ENCODE peak calls at places on chromosome 1, in five cellular contexts. N, T, L, Y and H are unnamed samples.

GRCh38 chr1:177915641-177916040 is 54.2 kb downstream of the SEC16B start:
- DNase-seq in N (no peak), T (no peak), L (no peak), Y (no peak), H (no peak)

GRCh38 chr1:47940779-47941178 is 56.4 kb downstream of the TRABD2B start:
- DNase-seq in N (no peak), T (no peak), L (no peak), Y (no peak), H (no peak)

GRCh38 chr1:180217021-180217420 is 13.0 kb upstream of the LHX4 start:
- DNase-seq in N (no peak), T (no peak), L (no peak), Y (no peak), H (no peak)

GRCh38 chr1:215631489-215631888 is 64.4 kb downstream of the KCTD3 start:
- DNase-seq in N (no peak), T (no peak), L (no peak), Y (no peak), H (no peak)

GRCh38 chr1:186888367-186888766 is 59.6 kb downstream of the PLA2G4A start:
- DNase-seq in N (no peak), T (no peak), L (no peak), Y (no peak), H (no peak)

GRCh38 chr1:234544094-234544579 is 65.2 kb upstream of the TARBP1 start:
- DNase-seq in N (peak; percentile 86), T (peak; percentile 92), L (no peak), Y (peak; percentile 78), H (no peak)

GRCh38 chr1:53498555-53499142 is 39.5 kb downstream of the DMRTB1 start:
- DNase-seq in N (no peak), T (no peak), L (no peak), Y (no peak), H (no peak)

GRCh38 chr1:214957330-214958137 is 125.0 kb upstream of the KCNK2 start:
- DNase-seq in N (no peak), T (no peak), L (no peak), Y (no peak), H (no peak)

GRCh38 chr1:110150330-110151174 is at the start of gene SLC6A17:
- DNase-seq in N (peak; percentile 82), T (no peak), L (no peak), Y (no peak), H (peak; percentile 65)

GRCh38 chr1:212007896-212008295 is 27.5 kb downstream of the INTS7 start:
- DNase-seq in N (no peak), T (no peak), L (no peak), Y (no peak), H (no peak)

DNA sequence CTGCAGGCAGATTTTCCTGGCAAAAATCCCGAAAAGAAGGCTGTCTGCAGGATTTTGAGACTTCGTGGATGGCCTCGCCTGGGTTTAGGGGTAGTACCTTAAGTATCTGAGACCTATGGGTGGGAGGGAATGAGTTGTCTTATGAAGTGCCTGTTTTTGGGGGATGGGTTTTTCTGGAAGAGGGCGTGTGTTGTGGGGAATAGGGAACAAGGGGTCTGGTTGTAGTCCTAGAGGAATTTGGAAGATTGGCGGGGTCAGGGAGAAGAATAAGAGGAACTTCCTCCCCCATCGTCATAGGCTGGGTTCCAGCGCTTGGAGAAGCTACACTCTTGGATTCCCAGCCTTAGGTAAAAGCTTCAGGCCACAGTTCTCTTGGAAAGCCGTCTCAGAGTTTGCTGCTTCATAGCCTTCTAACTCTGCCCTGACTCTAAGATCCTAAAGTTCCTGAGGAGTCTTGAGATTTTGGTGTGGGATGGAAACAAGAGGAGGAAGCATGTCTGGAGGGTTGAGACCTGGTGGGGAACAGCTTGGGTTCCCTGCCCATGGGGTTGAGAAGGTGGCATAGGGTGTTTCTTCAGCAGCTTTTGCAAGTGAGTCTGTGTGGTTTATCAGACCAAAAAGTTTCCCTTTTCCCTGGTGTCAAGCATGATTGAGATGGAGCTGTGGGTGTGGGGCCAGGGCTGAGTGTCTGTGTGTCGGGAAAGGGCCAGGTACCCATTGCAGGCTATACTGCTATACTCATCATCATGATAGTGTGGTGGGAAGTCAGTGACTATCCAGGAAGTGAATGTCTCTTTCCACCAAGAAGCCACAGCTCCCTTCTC is 1.8 kb downstream of the VANGL2 start:
- DNase-seq in N (no peak), T (no peak), L (no peak), Y (no peak), H (no peak)
- H3K4me3 ChIP-seq in N (peak overlapping the region; percentile 97), T (no peak overlapping the region), L (no peak overlapping the region), Y (no peak overlapping the region), H (no peak overlapping the region)

GRCh38 chr1:64047549-64047969 is 155.9 kb upstream of the UBE2U start:
- DNase-seq in N (peak; percentile 34), T (no peak), L (no peak), Y (no peak), H (no peak)
- TF ChIP-seq ZBTB33 in N (no peak), T (no peak), L (no peak), Y (no peak), H (no peak)

DNA sequence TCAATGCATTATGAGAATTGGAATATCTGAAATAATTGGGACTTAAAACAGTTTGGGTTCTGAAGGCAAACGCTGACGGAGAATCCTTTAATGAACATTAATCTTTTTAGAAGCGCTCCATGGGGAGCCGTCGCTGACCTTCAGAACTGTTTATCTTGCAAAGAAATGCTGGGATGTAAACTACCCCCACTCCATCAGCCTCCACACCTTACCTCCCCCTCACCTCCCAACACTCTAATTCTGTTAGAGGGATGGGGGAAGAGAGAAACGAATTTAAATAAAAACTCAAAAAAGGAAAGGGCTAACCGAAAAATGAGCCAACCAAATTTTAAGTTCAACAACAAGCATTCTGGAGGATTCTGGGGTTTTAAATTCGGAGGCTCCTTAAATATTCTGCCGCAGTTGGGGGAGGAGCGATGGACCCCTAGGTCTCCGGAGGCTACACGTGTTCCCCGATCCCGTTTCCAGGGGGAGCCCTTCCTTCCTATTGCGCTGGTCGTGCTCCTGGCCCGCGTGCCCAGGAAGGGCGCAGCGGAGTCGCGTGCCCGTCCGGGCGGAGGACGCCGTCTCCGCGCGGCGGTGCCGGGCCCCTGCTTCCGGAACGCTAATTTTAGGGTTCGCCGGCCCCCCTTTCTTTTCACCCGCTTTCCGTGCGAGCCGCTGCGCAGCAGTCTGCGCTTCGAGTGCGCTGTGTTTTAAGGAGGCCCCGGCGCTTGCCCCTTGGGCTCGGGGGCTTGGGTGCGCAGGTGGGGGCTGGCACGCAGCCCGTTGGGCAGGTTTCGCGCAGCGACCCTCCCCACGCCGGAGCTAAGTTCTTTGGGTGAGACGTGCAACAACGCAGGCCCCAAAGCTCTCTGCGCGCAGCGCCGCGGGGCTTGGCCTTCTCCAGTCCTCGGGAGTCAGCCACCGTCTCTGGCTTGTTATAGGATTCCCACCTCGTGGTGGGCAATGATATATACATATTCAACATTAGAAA is 43.8 kb upstream of the DNAJC6 start:
- DNase-seq in N (peak; percentile 89), T (no peak), L (no peak), Y (peak; percentile 57), H (no peak)
- H3K4me3 ChIP-seq in N (peak overlapping the region; percentile 50), T (no peak overlapping the region), L (peak overlapping the region; percentile 60), Y (peak overlapping the region; percentile 59), H (no peak overlapping the region)

GRCh38 chr1:55214214-55214902 is 806 bp downstream of the USP24 start:
- DNase-seq in N (peak; percentile 82), T (peak; percentile 84), L (no peak), Y (peak; percentile 31), H (no peak)
- TF ChIP-seq ZBTB33 in N (no peak), T (no peak), L (no peak), Y (no peak), H (no peak)